ENCODE peak calls at places on chromosomes 5 and 9, in eight cellular contexts. Z is sigmoid colon, C is Caco-2, J is body of pancreas, T is heart right ventricle, P is A549, A is HepG2, I is tibial nerve. R is an unnamed sample. For H3K4me1, the result is how much of the 10 kb centered on the place peaks cover.

GRCh38 chr5:116502616-116503015 is 72.0 kb downstream of the SEMA6A start:
- DNase-seq in A (no peak), T (no peak), P (no peak), J (no peak), I (no peak), C (no peak), Z (peak), R (no peak)

GRCh38 chr9:129624168-129624759 is 1.7 kb upstream of the NTMT1 start:
- DNase-seq in P (peak), J (peak), C (peak), T (no peak), A (peak), Z (no peak), I (peak), R (peak)

GRCh38 chr5:42235837-42236236 is 187.4 kb upstream of the GHR start:
- DNase-seq in I (no peak), A (no peak), Z (no peak), T (no peak), J (no peak), P (no peak), C (no peak), R (no peak)

GRCh38 chr5:150580917-150581316 is 59.5 kb upstream of the SYNPO start:
- DNase-seq in P (no peak), T (no peak), J (no peak), A (no peak), Z (peak), C (peak), I (no peak), R (no peak)

GRCh38 chr5:75670571-75670970 is 46.7 kb downstream of the POC5 start:
- DNase-seq in Z (no peak), P (no peak), C (no peak), T (no peak), J (no peak), I (no peak), A (no peak), R (no peak)

GRCh38 chr5:74598731-74599624 is 41.5 kb downstream of the ENC1 start:
- DNase-seq in I (no peak), T (no peak), P (no peak), Z (no peak), A (peak), C (no peak), J (peak), R (no peak)

GRCh38 chr5:14212838-14213237 is 69.7 kb downstream of the TRIO start:
- DNase-seq in C (no peak), T (no peak), P (no peak), I (no peak), A (peak), Z (no peak), J (no peak), R (no peak)

GRCh38 chr5:178499352-178499751 is 90.8 kb downstream of the COL23A1 start:
- DNase-seq in T (no peak), Z (no peak), P (no peak), I (no peak), J (no peak), C (no peak), A (no peak), R (no peak)

GRCh38 chr5:133610489-133611356 is 1.6 kb downstream of the FSTL4 start:
- DNase-seq in Z (no peak), C (peak), I (peak), J (peak), P (peak), A (peak), T (peak), R (peak)

GRCh38 chr5:14121552-14121951 is 21.6 kb upstream of the TRIO start:
- DNase-seq in Z (no peak), T (no peak), J (no peak), C (no peak), I (no peak), P (no peak), A (no peak), R (no peak)

GRCh38 chr9:84140535-84141101 is 160.0 kb downstream of the RMI1 start:
- DNase-seq in T (no peak), J (no peak), Z (no peak), C (no peak), I (no peak), A (no peak), P (no peak), R (no peak)

GRCh38 chr5:76493190-76493837 is 90.2 kb downstream of the IQGAP2 start:
- DNase-seq in P (no peak), J (no peak), I (no peak), Z (no peak), A (peak), C (no peak), T (no peak), R (no peak)

GRCh38 chr9:73579823-73580222 is 428.2 kb downstream of the ANXA1 start:
- DNase-seq in P (no peak), I (no peak), J (no peak), C (no peak), A (peak), Z (no peak), T (no peak), R (no peak)

GRCh38 chr9:136517012-136517743 is 28.7 kb downstream of the NOTCH1 start:
- DNase-seq in P (no peak), J (no peak), C (no peak), A (no peak), T (no peak), Z (no peak), I (no peak), R (no peak)

GRCh38 chr5:15547440-15547839 is 47.5 kb downstream of the FBXL7 start:
- DNase-seq in T (no peak), A (no peak), I (no peak), Z (no peak), P (no peak), C (no peak), J (no peak), R (no peak)

GRCh38 chr9:133944746-133945135 is 47.4 kb downstream of the VAV2 start:
- DNase-seq in A (no peak), I (no peak), C (no peak), T (no peak), P (no peak), Z (no peak), J (no peak), R (no peak)

GRCh38 chr9:101117091-101117490 is 88.6 kb downstream of the PLPPR1 start:
- DNase-seq in J (no peak), A (no peak), I (no peak), C (no peak), P (no peak), Z (no peak), T (no peak), R (no peak)

GRCh38 chr5:24389968-24390367 is 254.8 kb downstream of the CDH10 start:
- DNase-seq in I (no peak), J (no peak), T (no peak), C (no peak), A (peak), Z (no peak), P (no peak), R (no peak)

GRCh38 chr5:33313150-33313549 is 127.6 kb upstream of the TARS1 start:
- DNase-seq in P (peak), I (no peak), T (no peak), C (no peak), Z (no peak), J (no peak), A (no peak), R (no peak)

GRCh38 chr9:90065001-90065400 is 460.2 kb downstream of the GADD45G start:
- DNase-seq in J (no peak), T (no peak), A (no peak), C (no peak), Z (no peak), P (no peak), I (no peak), R (no peak)

GRCh38 chr5:65721050-65721774 is 697 bp downstream of the SGTB start:
- DNase-seq in T (peak), P (peak), J (peak), Z (peak), I (peak), C (peak), A (peak), R (no peak)

GRCh38 chr9:91334053-91334452 is 27.7 kb downstream of the AUH start:
- DNase-seq in I (no peak), Z (no peak), C (no peak), J (no peak), P (no peak), T (no peak), A (no peak), R (no peak)

GRCh38 chr9:123080444-123080843 is 47.0 kb downstream of the GPR21 start:
- DNase-seq in J (no peak), I (no peak), C (no peak), Z (no peak), T (no peak), P (no peak), A (no peak), R (no peak)

GRCh38 chr5:18745988-18746615 is 1111.8 kb downstream of the TAF11L14 start:
- DNase-seq in T (no peak), A (peak), I (no peak), J (peak), C (no peak), Z (no peak), P (peak), R (peak)

GRCh38 chr5:136042665-136043121 is 13.9 kb downstream of the TGFBI start:
- DNase-seq in I (no peak), C (no peak), Z (no peak), P (no peak), T (no peak), A (peak), J (no peak), R (no peak)

GRCh38 chr9:89015330-89015729 is 24.1 kb downstream of the S1PR3 start:
- DNase-seq in A (no peak), J (no peak), I (no peak), T (no peak), P (no peak), Z (no peak), C (no peak), R (no peak)

GRCh38 chr5:62920856-62921255 is 342.2 kb downstream of the LRRC70 start:
- DNase-seq in I (no peak), J (no peak), Z (no peak), C (no peak), P (no peak), T (no peak), A (no peak), R (no peak)

GRCh38 chr9:83432104-83432627 is 106.0 kb downstream of the FRMD3 start:
- DNase-seq in A (peak), Z (peak), C (no peak), T (peak), J (peak), I (peak), P (peak), R (no peak)

GRCh38 chr5:80249876-80250275 is 6.0 kb downstream of the SERINC5 start:
- DNase-seq in P (no peak), A (no peak), Z (no peak), J (no peak), I (no peak), C (no peak), T (no peak), R (no peak)

GRCh38 chr5:80251636-80252035 is 4.2 kb downstream of the SERINC5 start:
- DNase-seq in T (no peak), Z (no peak), C (no peak), P (no peak), J (no peak), I (no peak), A (no peak), R (no peak)

GRCh38 chr5:80246995-80247729 is 8.7 kb downstream of the SERINC5 start:
- DNase-seq in I (no peak), Z (peak), A (peak), J (peak), T (peak), P (peak), C (peak), R (peak)

GRCh38 chr5:80248378-80248777 is 7.5 kb downstream of the SERINC5 start:
- DNase-seq in P (no peak), J (no peak), Z (no peak), T (no peak), C (no peak), A (no peak), I (no peak), R (no peak)

DNA sequence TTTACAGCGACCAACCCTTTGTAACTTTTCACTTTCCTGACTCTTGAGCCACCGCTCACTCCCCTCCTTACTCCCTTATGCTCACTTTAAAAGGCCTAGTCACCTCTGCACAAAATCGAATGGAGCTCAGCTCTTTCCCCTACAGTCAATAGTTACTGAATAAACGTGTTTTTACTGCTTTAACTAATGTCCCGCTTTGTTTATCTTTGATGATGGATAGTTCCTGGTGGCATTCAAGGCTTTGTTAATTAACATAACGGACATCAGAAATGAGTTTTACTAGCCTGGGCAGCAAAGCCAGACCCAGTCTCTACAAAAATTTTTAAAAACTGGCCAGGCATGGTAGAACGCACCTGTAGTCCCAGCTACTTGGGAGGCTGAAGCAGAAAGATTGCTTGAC is 5.0 kb downstream of the SERINC5 start:
- DNase-seq in P (no peak), A (no peak), T (no peak), Z (no peak), I (no peak), J (no peak), C (no peak), R (no peak)
- H3K4me1 ChIP-seq in P (under half), A (half or more), T (under half), Z (half or more), I (half or more), J (under half), C (half or more), R (half or more)

GRCh38 chr5:44603496-44604272 is 205.1 kb upstream of the MRPS30 start:
- DNase-seq in A (no peak), Z (no peak), P (no peak), I (no peak), C (peak), J (no peak), T (no peak), R (no peak)
- TF ChIP-seq CTCF in A (no peak), Z (no peak), P (no peak), I (no peak), C (no peak), J (no peak), T (no peak), R (no peak)

DNA sequence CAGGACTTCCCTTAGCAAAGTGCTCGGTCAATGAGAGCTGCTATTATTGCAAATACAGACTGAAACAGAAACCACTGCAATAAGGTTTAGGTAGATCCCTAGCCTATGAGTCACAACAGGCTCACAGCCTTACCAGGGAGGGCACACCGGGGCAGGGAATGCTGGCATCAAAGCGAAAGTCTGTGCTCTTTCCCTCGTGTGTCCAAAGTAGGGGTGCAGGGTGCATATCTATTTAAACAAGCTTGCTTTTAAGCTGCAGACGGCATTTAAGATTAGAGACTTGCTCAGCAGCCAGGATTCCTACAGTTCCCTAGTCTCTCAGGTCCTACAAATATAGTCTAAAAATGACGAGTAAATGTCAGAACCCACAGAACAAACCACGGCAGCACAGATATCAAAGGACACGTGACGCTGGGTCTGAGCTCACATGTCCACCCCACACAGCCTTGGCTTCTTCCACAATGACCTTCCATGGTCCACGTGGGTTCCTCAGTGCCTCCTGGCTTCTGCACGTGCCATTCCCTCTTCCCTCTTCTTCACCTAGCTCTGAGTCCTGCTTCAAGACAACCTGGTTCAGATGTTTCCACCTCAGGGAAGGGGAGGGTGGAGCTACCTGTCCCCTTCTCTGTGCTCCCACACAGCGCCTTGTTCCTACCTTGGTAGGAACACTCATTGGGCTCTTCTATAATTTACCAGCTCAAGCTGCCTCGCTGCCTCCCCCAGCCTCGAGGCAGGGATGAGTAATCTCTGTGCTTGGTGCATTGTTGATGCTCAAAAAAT is 193.2 kb downstream of the MAPKAP1 start:
- DNase-seq in I (no peak), A (peak), Z (no peak), C (no peak), T (peak), J (peak), P (peak), R (no peak)
- H3K4me1 ChIP-seq in I (under half), A (under half), Z (half or more), C (under half), T (under half), J (under half), P (under half), R (under half)

GRCh38 chr5:141479776-141480175 is 4.0 kb downstream of the PCDHGC3 start:
- DNase-seq in P (no peak), Z (no peak), J (no peak), I (no peak), C (no peak), A (no peak), T (no peak), R (no peak)

GRCh38 chr5:141477815-141478214 is 2.0 kb downstream of the PCDHGC3 start:
- DNase-seq in Z (no peak), J (no peak), I (no peak), T (no peak), A (no peak), C (no peak), P (no peak), R (no peak)

GRCh38 chr5:141476132-141476909 is 555 bp downstream of the PCDHGC3 start:
- DNase-seq in C (no peak), P (peak), Z (peak), T (peak), I (peak), A (no peak), J (peak), R (no peak)

GRCh38 chr5:141477169-141477568 is 1.4 kb downstream of the PCDHGC3 start:
- DNase-seq in A (no peak), T (no peak), Z (no peak), I (no peak), P (no peak), C (no peak), J (no peak), R (no peak)

GRCh38 chr5:141478321-141478945 is 2.7 kb downstream of the PCDHGC3 start:
- DNase-seq in P (no peak), I (no peak), J (peak), A (no peak), T (no peak), C (no peak), Z (no peak), R (no peak)
- TF ChIP-seq CTCF in P (no peak), I (no peak), J (peak), A (no peak), T (no peak), C (no peak), Z (no peak), R (no peak)

DNA sequence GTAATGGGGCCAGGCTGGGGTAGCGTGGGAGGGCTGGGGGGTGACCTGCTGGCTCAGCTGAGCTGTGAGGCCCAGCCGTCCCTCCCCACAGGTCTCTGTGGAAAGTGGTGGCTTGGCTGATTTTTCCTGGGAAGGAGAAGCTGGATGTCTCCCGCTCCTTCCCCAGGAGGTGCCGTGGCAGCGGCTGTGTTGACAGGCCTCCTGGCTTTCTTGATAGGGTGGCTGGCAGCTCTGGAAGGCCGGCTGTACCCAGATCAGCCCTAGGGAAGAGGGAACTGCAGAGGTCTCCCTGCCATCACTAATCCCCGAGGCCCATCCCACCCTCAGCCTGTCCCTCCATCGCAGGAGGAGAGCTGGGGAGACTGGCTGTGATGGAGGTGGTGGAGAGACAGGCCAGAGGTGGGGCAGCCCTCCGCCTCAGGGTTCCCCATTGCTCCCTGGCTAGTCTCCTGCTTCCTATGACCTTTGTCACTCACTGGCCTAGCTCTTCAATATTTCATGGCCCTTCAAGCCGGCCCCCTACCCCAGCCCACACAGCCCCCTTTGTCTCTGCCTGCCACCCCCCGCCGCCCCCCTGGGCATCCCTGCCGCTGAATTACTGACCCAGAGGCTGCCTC is 6.8 kb downstream of the CXXC5 start:
- DNase-seq in I (no peak), P (no peak), Z (no peak), T (no peak), A (no peak), J (no peak), C (no peak), R (no peak)
- H3K4me1 ChIP-seq in I (half or more), P (half or more), Z (half or more), T (half or more), A (half or more), J (half or more), C (half or more), R (under half)

GRCh38 chr9:504921-505821 is 290.5 kb downstream of the DOCK8 start:
- DNase-seq in I (no peak), Z (peak), J (peak), A (no peak), P (peak), T (peak), C (no peak), R (peak)

GRCh38 chr9:503331-503730 is 288.7 kb downstream of the DOCK8 start:
- DNase-seq in J (no peak), A (no peak), P (no peak), C (no peak), I (no peak), T (no peak), Z (no peak), R (no peak)

GRCh38 chr9:503881-504852 is 289.5 kb downstream of the DOCK8 start:
- DNase-seq in P (peak), J (peak), C (peak), I (peak), Z (peak), A (peak), T (peak), R (peak)
- TF ChIP-seq CTCF in P (peak), J (peak), C (peak), I (peak), Z (no peak), A (peak), T (no peak), R (peak)

DNA sequence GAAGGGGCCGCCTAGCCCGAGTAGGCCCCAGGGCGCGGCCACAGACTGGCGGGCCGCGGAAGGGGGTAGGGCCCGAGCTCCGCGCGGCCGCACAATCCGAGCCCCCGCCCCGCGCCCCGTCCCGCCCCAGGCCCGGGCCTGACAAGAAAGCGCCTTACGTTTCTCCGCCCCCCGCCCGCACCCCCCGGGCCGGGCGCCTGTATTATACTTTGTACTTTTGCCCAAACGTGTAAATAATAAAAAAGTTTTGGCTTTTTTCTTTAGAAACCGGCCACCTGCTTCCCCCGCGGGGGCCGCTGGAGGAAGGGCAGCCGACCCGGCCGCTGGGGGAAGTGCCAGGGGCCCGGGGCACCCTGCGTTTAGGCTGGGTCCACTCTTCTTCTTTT is 2.6 kb downstream of the TLX3 start:
- DNase-seq in J (no peak), Z (no peak), A (no peak), P (no peak), T (no peak), C (no peak), I (no peak), R (no peak)
- H3K4me1 ChIP-seq in J (half or more), Z (half or more), A (under half), P (under half), T (half or more), C (under half), I (half or more), R (under half)

R was measured in CD8-positive, alpha-beta T cell.